ENCODE peak calls at places on chromosomes 3 and 15, in five cellular contexts. I is GM23248, F is T-helper 9 cell, P is HTR-8/SVneo, Y is ovary. V is an unnamed sample.

GRCh38 chr3:178295257-178295912 is 240.9 kb upstream of the KCNMB2 start:
- DNase-seq in I (peak; percentile 86), F (no peak), Y (no peak), P (peak; percentile 2), V (no peak)

GRCh38 chr15:31148622-31149505 is 47.3 kb upstream of the TRPM1 start:
- DNase-seq in I (no peak), Y (no peak), P (no peak), F (no peak), V (peak; percentile 8)

GRCh38 chr3:46406786-46407611 is at the start of the genes CCR5AS and CCRL2:
- DNase-seq in F (peak; percentile 4), P (peak; percentile 43), Y (no peak), I (peak; percentile 66), V (peak; percentile 66)

GRCh38 chr15:77632760-77633133 is at the start of gene LINGO1:
- DNase-seq in P (no peak), Y (peak; percentile 49), I (peak; percentile 50), F (no peak), V (no peak)

GRCh38 chr3:180646187-180646790 is 33.0 kb downstream of the CCDC39 start:
- DNase-seq in P (peak; percentile 1), F (no peak), Y (no peak), I (peak; percentile 7), V (no peak)

GRCh38 chr3:8987673-8988655 is 24.7 kb upstream of the RAD18 start:
- DNase-seq in Y (peak; percentile 69), I (peak; percentile 76), P (peak; percentile 76), F (peak; percentile 27), V (peak; percentile 56)

GRCh38 chr3:103904991-103905390 is 1461.7 kb upstream of the ALCAM start:
- DNase-seq in Y (no peak), I (no peak), F (no peak), P (no peak), V (no peak)

GRCh38 chr3:165259518-165260193 is 63.5 kb upstream of the SLITRK3 start:
- DNase-seq in I (peak; percentile 0), F (no peak), P (no peak), Y (no peak), V (no peak)

GRCh38 chr3:14220933-14221332 is 42.3 kb downstream of the LSM3 start:
- DNase-seq in F (no peak), P (no peak), I (no peak), Y (no peak), V (no peak)

GRCh38 chr3:67601385-67601784 is 53.0 kb downstream of the SUCLG2 start:
- DNase-seq in I (no peak), Y (no peak), F (no peak), P (no peak), V (no peak)

GRCh38 chr15:91133511-91133910 is 33.5 kb downstream of the SV2B start:
- DNase-seq in Y (no peak), P (no peak), I (no peak), F (no peak), V (no peak)

GRCh38 chr3:190036631-190037030 is 84.1 kb downstream of the P3H2 start:
- DNase-seq in I (peak; percentile 78), Y (no peak), F (no peak), P (no peak), V (no peak)

GRCh38 chr3:98732239-98733054 is 30.7 kb upstream of the ST3GAL6 start:
- DNase-seq in P (peak; percentile 37), F (no peak), I (peak; percentile 54), Y (peak; percentile 40), V (peak; percentile 41)

GRCh38 chr15:85280203-85280602 is 100.2 kb upstream of the AKAP13 start:
- DNase-seq in F (no peak), P (no peak), I (no peak), Y (no peak), V (no peak)

GRCh38 chr15:36414670-36415069 is 164.8 kb upstream of the CDIN1 start:
- DNase-seq in F (no peak), Y (no peak), P (no peak), I (peak; percentile 26), V (no peak)

GRCh38 chr3:73525591-73525990 is 99.2 kb downstream of the PDZRN3 start:
- DNase-seq in I (no peak), P (no peak), F (no peak), Y (no peak), V (no peak)

GRCh38 chr3:102006812-102007485 is 157.6 kb downstream of the NFKBIZ start:
- DNase-seq in I (peak; percentile 95), F (no peak), Y (no peak), P (peak; percentile 53), V (no peak)

GRCh38 chr3:165549665-165550064 is 287.6 kb downstream of the BCHE start:
- DNase-seq in Y (no peak), P (no peak), F (no peak), I (no peak), V (no peak)